ENCODE peak calls at places on chromosome 6, in ten cellular contexts. V is lung, E is psoas muscle, I is right lobe of liver, G is body of pancreas, P is prostate gland, C is heart right ventricle, R is GM23248, B is cardiac muscle cell, N is endothelial cell of umbilical vein. A is an unnamed sample.

GRCh38 chr6:169640983-169641382 is 60.8 kb downstream of the WDR27 start:
- DNase-seq in V (no peak), C (no peak), N (no peak), R (no peak), E (no peak), P (no peak), B (no peak), I (no peak), G (no peak), A (no peak)

GRCh38 chr6:131765081-131765852 is 42.6 kb upstream of the ENPP1 start:
- DNase-seq in R (peak; percentile 87), B (peak; percentile 93), V (no peak), C (no peak), E (no peak), G (no peak), I (no peak), N (no peak), P (no peak), A (no peak)

GRCh38 chr6:109434456-109434855 is 6.0 kb downstream of the PPIL6 start:
- DNase-seq in B (peak; percentile 60), I (no peak), C (no peak), N (no peak), E (no peak), R (no peak), P (no peak), V (no peak), G (no peak), A (no peak)

GRCh38 chr6:138162947-138163569 is 1.3 kb downstream of the ARFGEF3 start:
- DNase-seq in P (no peak), R (no peak), G (no peak), B (no peak), N (no peak), I (no peak), V (no peak), C (no peak), E (no peak), A (no peak)

GRCh38 chr6:42729731-42730130 is 7.3 kb upstream of the PRPH2 start:
- DNase-seq in I (no peak), R (peak; percentile 80), N (no peak), P (no peak), G (peak; percentile 20), C (no peak), E (no peak), V (no peak), B (peak; percentile 22), A (no peak)

GRCh38 chr6:164967102-164967501 is 342.3 kb downstream of the C6orf118 start:
- DNase-seq in V (no peak), P (no peak), C (no peak), N (no peak), G (no peak), E (no peak), I (no peak), R (no peak), B (no peak), A (no peak)

GRCh38 chr6:115271001-115271400 is 789.7 kb downstream of the FRK start:
- DNase-seq in R (no peak), B (no peak), G (peak; percentile 35), P (no peak), N (no peak), C (no peak), V (no peak), E (no peak), I (peak; percentile 47), A (no peak)

GRCh38 chr6:40710626-40711354 is 123.6 kb upstream of the LRFN2 start:
- DNase-seq in I (no peak), P (no peak), N (no peak), C (peak; percentile 12), V (no peak), G (no peak), E (no peak), R (no peak), B (no peak), A (no peak)

GRCh38 chr6:160767019-160767646 is 65.1 kb downstream of the PLG start:
- DNase-seq in G (peak; percentile 86), I (peak; percentile 81), V (peak; percentile 68), P (peak; percentile 62), R (peak; percentile 78), E (peak; percentile 59), B (peak; percentile 74), C (peak; percentile 29), N (peak; percentile 9), A (peak; percentile 60)

GRCh38 chr6:37503486-37503980 is 3.8 kb upstream of the CCDC167 start:
- DNase-seq in G (no peak), B (no peak), C (no peak), N (no peak), P (no peak), E (no peak), I (no peak), R (no peak), V (no peak), A (no peak)

GRCh38 chr6:13568970-13569369 is 5.4 kb upstream of the SIRT5 start:
- DNase-seq in B (no peak), V (no peak), C (no peak), P (no peak), R (no peak), I (peak; percentile 65), N (no peak), E (no peak), G (no peak), A (no peak)

GRCh38 chr6:13563009-13563408 is 11.4 kb upstream of the SIRT5 start:
- DNase-seq in P (no peak), V (no peak), R (no peak), I (no peak), C (no peak), G (no peak), E (no peak), B (no peak), N (no peak), A (no peak)

GRCh38 chr6:13561624-13562267 is 12.7 kb upstream of the SIRT5 start:
- DNase-seq in R (no peak), C (no peak), V (no peak), N (no peak), G (no peak), B (no peak), P (no peak), E (peak; percentile 46), I (peak; percentile 90), A (no peak)

GRCh38 chr6:13565921-13566320 is 8.5 kb upstream of the SIRT5 start:
- DNase-seq in I (no peak), B (no peak), P (no peak), E (no peak), C (no peak), R (no peak), N (no peak), G (no peak), V (no peak), A (no peak)

GRCh38 chr6:13566500-13566899 is 7.9 kb upstream of the SIRT5 start:
- DNase-seq in E (no peak), P (no peak), C (no peak), V (no peak), G (no peak), N (no peak), I (no peak), B (no peak), R (no peak), A (no peak)
- H3K27me3 ChIP-seq in E (no peaks in the 10 kb centered on the region), P (no peaks in the 10 kb centered on the region), C (no peaks in the 10 kb centered on the region), V (no peaks in the 10 kb centered on the region), G (no peaks in the 10 kb centered on the region), N (peaks cover 9% of the 10 kb centered on the region), I (no peaks in the 10 kb centered on the region), B (no peaks in the 10 kb centered on the region), R (peaks cover 6% of the 10 kb centered on the region), A (no peaks in the 10 kb centered on the region)

GRCh38 chr6:33295621-33296369 is 2.9 kb downstream of the RGL2 start:
- DNase-seq in I (no peak), P (no peak), V (no peak), C (no peak), N (no peak), R (no peak), B (no peak), G (no peak), E (no peak), A (no peak)

GRCh38 chr6:33298773-33299236 is at the start of gene RGL2:
- DNase-seq in I (peak; percentile 85), R (peak; percentile 79), E (peak; percentile 94), G (peak; percentile 78), N (no peak), B (peak; percentile 75), P (peak; percentile 82), V (peak; percentile 85), C (peak; percentile 94), A (peak; percentile 79)

GRCh38 chr6:33297406-33297955 is 1.3 kb downstream of the RGL2 start:
- DNase-seq in N (peak; percentile 23), I (no peak), B (no peak), R (no peak), V (peak; percentile 75), P (peak; percentile 83), E (peak; percentile 69), G (peak; percentile 80), C (no peak), A (no peak)

GRCh38 chr6:33297956-33298772 is 578 bp downstream of the RGL2 start:
- DNase-seq in N (peak; percentile 55), E (peak; percentile 78), I (peak; percentile 86), C (peak; percentile 84), R (peak; percentile 89), B (peak; percentile 87), P (peak; percentile 84), G (peak; percentile 68), V (peak; percentile 83), A (peak; percentile 81)

DNA sequence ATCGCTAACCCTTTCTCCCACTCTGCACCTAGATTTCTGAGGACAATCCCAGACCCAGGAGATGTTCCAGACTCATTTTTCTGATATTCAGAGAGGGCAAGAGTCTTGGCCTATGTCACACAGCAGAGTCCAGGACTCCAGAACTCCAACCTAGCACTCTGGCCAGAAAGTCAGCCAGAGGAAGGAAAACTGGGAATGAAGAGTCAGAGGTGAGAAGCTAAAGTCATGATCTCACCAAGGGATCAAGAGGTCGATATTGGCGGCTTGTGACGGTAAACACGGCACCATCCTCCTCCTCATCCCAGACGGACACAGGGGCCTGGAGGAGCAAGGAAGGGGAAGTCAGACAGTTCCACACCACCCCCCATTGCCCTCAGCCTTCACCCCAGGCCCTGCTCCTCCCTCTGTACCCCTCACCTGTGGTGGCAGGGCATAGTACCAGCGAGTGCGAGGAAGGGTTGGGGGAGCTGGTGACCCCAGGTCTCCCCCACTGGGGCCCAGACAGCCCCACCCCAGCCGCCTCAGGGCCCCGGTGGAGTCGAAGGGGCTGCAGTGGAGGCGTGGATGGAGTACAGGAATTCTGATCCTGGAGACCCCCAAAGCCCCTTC is 1.8 kb downstream of the RGL2 start:
- DNase-seq in P (no peak), G (no peak), E (no peak), V (no peak), C (no peak), I (no peak), N (no peak), R (no peak), B (no peak), A (no peak)
- H3K4me3 ChIP-seq in P (peak overlapping the region; percentile 70), G (no peak overlapping the region), E (peak overlapping the region; percentile 82), V (peak overlapping the region; percentile 41), C (peak overlapping the region; percentile 89), I (peak overlapping the region; percentile 95), N (peak overlapping the region; percentile 50), R (peak overlapping the region; percentile 96), B (peak overlapping the region; percentile 97), A (peak overlapping the region; percentile 78)

GRCh38 chr6:3407840-3408239 is 49.0 kb downstream of the SLC22A23 start:
- DNase-seq in P (no peak), G (no peak), V (no peak), E (no peak), I (no peak), B (no peak), R (no peak), N (no peak), C (no peak), A (no peak)
- H3K4me1 ChIP-seq in P (peaks cover 9% of the 10 kb centered on the region), G (peaks cover 88% of the 10 kb centered on the region), V (no peaks in the 10 kb centered on the region), E (peaks cover 28% of the 10 kb centered on the region), I (peaks cover 81% of the 10 kb centered on the region), B (peaks cover 51% of the 10 kb centered on the region), R (peaks cover 19% of the 10 kb centered on the region), N (no peaks in the 10 kb centered on the region), C (no peaks in the 10 kb centered on the region), A (peaks cover 4% of the 10 kb centered on the region)

GRCh38 chr6:34150766-34151165 is 4.9 kb upstream of the GRM4 start:
- DNase-seq in G (no peak), P (no peak), I (no peak), B (no peak), R (no peak), C (no peak), N (no peak), E (no peak), V (no peak), A (no peak)
- H3K27me3 ChIP-seq in G (peaks cover 16% of the 10 kb centered on the region), P (no peaks in the 10 kb centered on the region), I (peaks cover 9% of the 10 kb centered on the region), B (peaks cover 70% of the 10 kb centered on the region), R (peaks cover 29% of the 10 kb centered on the region), C (peaks cover 80% of the 10 kb centered on the region), N (peaks cover 46% of the 10 kb centered on the region), E (no peaks in the 10 kb centered on the region), V (peaks cover 5% of the 10 kb centered on the region), A (peaks cover 9% of the 10 kb centered on the region)

A was measured in right atrium auricular region.